ENCODE peak calls at places on chromosomes 6 and 20, in nine cellular contexts. One of them, this sample, is unnamed. For H3K27me3, the result is how much of the 10 kb centered on the place peaks cover.

GRCh38 chr20:19308151-19308550 is 95.7 kb downstream of the SLC24A3 start:
- DNase-seq in stomach: no peak
- DNase-seq in ovary: no peak
- DNase-seq in A673: no peak
- DNase-seq in HepG2: no peak
- DNase-seq in tibial nerve: no peak
- DNase-seq in pancreas: no peak
- DNase-seq in HCT116: no peak
- DNase-seq in transverse colon: no peak
- DNase-seq in this sample: no peak

GRCh38 chr20:32018269-32019155 is 8.3 kb downstream of the CCM2L start:
- DNase-seq in stomach: peak
- DNase-seq in ovary: peak
- DNase-seq in A673: peak
- DNase-seq in HepG2: peak
- DNase-seq in tibial nerve: peak
- DNase-seq in pancreas: peak
- DNase-seq in HCT116: peak
- DNase-seq in transverse colon: peak
- DNase-seq in this sample: peak

GRCh38 chr6:80174931-80175572 is 68.6 kb downstream of the BCKDHB start:
- DNase-seq in stomach: no peak
- DNase-seq in ovary: no peak
- DNase-seq in A673: no peak
- DNase-seq in HepG2: no peak
- DNase-seq in tibial nerve: no peak
- DNase-seq in pancreas: no peak
- DNase-seq in HCT116: no peak
- DNase-seq in transverse colon: no peak
- DNase-seq in this sample: no peak

GRCh38 chr20:17627101-17627950 is 54.7 kb downstream of the RRBP1 start:
- DNase-seq in stomach: no peak
- DNase-seq in ovary: peak
- DNase-seq in A673: no peak
- DNase-seq in HepG2: no peak
- DNase-seq in tibial nerve: no peak
- DNase-seq in pancreas: no peak
- DNase-seq in HCT116: no peak
- DNase-seq in transverse colon: no peak
- DNase-seq in this sample: no peak

GRCh38 chr6:12414096-12414675 is 124.0 kb downstream of the EDN1 start:
- DNase-seq in stomach: no peak
- DNase-seq in ovary: no peak
- DNase-seq in A673: no peak
- DNase-seq in HepG2: no peak
- DNase-seq in tibial nerve: no peak
- DNase-seq in pancreas: no peak
- DNase-seq in HCT116: no peak
- DNase-seq in transverse colon: no peak
- DNase-seq in this sample: no peak

GRCh38 chr6:137866200-137866913 is 702 bp upstream of the TNFAIP3 start:
- DNase-seq in stomach: no peak
- DNase-seq in ovary: peak
- DNase-seq in A673: peak
- DNase-seq in HepG2: no peak
- DNase-seq in tibial nerve: peak
- DNase-seq in pancreas: peak
- DNase-seq in HCT116: no peak
- DNase-seq in transverse colon: no peak
- DNase-seq in this sample: peak

GRCh38 chr20:44215125-44215524 is 4.6 kb upstream of the OSER1 start:
- DNase-seq in stomach: peak
- DNase-seq in ovary: peak
- DNase-seq in A673: peak
- DNase-seq in HepG2: peak
- DNase-seq in tibial nerve: no peak
- DNase-seq in pancreas: peak
- DNase-seq in HCT116: peak
- DNase-seq in transverse colon: peak
- DNase-seq in this sample: peak

GRCh38 chr20:61746147-61746646 is 319.5 kb downstream of the TAF4 start:
- DNase-seq in stomach: no peak
- DNase-seq in ovary: no peak
- DNase-seq in A673: no peak
- DNase-seq in HepG2: no peak
- DNase-seq in tibial nerve: no peak
- DNase-seq in pancreas: no peak
- DNase-seq in HCT116: no peak
- DNase-seq in transverse colon: no peak
- DNase-seq in this sample: no peak

GRCh38 chr6:158557927-158558326 is 2.0 kb upstream of the TMEM181 start:
- DNase-seq in stomach: no peak
- DNase-seq in ovary: no peak
- DNase-seq in A673: no peak
- DNase-seq in HepG2: no peak
- DNase-seq in tibial nerve: no peak
- DNase-seq in pancreas: no peak
- DNase-seq in HCT116: no peak
- DNase-seq in transverse colon: no peak
- DNase-seq in this sample: no peak

DNA sequence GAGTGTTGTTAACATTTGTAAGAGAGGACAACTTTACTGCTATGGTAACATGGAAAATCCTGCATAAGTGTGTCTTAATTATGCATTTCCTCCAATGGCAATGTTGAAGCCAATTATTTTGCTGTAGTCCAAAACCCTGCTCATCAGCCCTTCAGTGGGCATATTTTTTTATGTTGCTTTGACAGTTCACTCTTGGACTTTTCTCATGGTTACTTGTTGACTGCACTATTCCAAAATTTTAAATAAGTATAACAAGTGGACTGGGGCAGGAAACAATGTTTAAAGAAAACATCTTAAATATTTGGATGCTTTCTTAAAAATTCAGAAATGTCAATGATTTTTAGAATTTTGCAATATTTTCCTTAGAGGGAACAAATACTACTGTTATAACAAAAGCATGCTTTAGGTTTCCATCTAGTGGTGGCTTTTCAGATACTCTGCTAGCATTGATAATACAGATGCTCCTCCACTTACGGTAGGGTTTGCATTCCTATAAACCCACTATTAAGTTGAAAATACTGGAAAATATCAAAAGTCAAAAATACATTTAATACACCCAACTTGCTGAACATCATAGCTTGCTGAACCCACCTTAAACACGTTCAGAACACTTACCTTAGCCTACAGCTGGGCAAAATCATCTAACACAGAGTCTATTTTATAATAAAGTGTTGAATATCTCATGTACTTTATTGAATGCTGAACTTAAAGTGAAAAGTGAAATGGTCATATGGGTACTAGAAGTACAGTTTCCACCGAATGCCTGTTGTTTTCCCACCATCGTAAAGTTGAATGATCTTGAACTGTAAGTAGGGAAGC is 86.4 kb downstream of the ADGRG6 start:
- DNase-seq in stomach: no peak
- DNase-seq in ovary: no peak
- DNase-seq in A673: peak
- DNase-seq in HepG2: peak
- DNase-seq in tibial nerve: no peak
- DNase-seq in pancreas: no peak
- DNase-seq in HCT116: no peak
- DNase-seq in transverse colon: no peak
- DNase-seq in this sample: no peak
- TF ChIP-seq CTCF in stomach: peak
- TF ChIP-seq CTCF in ovary: no peak
- TF ChIP-seq CTCF in A673: peak
- TF ChIP-seq CTCF in HepG2: peak
- TF ChIP-seq CTCF in tibial nerve: peak
- TF ChIP-seq CTCF in pancreas: peak
- TF ChIP-seq CTCF in HCT116: peak
- TF ChIP-seq CTCF in transverse colon: peak
- TF ChIP-seq CTCF in this sample: peak

DNA sequence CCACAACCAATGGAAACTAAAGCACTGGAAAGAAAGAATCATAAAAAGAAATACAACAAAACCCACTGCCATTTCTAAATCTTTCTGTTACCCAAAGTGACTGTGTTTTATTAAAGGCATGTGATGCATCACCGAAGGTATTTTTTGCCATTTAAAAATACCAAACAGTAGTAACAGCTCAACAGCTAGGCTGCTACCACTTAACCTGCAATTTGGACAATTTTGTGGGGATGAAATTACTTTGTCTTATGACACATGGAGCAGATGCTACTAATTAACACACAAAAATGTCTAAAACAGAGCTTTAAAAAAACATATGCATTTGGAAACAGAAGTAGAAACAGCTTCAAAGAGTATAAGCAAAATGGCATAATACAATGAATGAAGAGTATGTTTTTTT is 97.4 kb downstream of the ATXN1 start:
- DNase-seq in stomach: no peak
- DNase-seq in ovary: no peak
- DNase-seq in A673: no peak
- DNase-seq in HepG2: no peak
- DNase-seq in tibial nerve: no peak
- DNase-seq in pancreas: no peak
- DNase-seq in HCT116: no peak
- DNase-seq in transverse colon: no peak
- DNase-seq in this sample: no peak
- H3K27me3 ChIP-seq in stomach: under half
- H3K27me3 ChIP-seq in ovary: under half
- H3K27me3 ChIP-seq in A673: under half
- H3K27me3 ChIP-seq in HepG2: under half
- H3K27me3 ChIP-seq in tibial nerve: under half
- H3K27me3 ChIP-seq in pancreas: under half
- H3K27me3 ChIP-seq in HCT116: under half
- H3K27me3 ChIP-seq in transverse colon: under half
- H3K27me3 ChIP-seq in this sample: under half

DNA sequence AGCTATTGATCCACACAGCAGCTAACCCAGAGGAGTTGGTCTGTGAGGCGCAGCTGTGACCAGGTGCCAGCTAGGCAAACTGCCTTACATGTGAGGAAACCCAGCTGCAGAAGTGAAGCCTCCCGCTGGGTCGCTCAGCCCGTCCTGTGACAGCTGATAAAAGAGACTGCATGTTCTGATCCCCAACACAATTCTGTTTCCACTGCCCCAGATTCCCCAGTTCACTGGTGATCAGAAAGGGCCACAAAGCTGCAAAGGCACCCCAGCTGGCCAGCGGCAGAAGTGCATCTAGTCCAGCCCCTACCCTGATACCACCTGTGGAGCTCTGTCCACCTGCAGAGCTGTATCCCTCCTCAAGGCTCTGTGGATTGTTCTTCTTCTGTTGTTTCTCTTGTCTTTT is 64.5 kb downstream of the CTNNBL1 start:
- DNase-seq in stomach: no peak
- DNase-seq in ovary: no peak
- DNase-seq in A673: no peak
- DNase-seq in HepG2: peak
- DNase-seq in tibial nerve: no peak
- DNase-seq in pancreas: no peak
- DNase-seq in HCT116: no peak
- DNase-seq in transverse colon: no peak
- DNase-seq in this sample: no peak
- TF ChIP-seq CTCF in stomach: no peak
- TF ChIP-seq CTCF in ovary: no peak
- TF ChIP-seq CTCF in A673: peak
- TF ChIP-seq CTCF in HepG2: peak
- TF ChIP-seq CTCF in tibial nerve: no peak
- TF ChIP-seq CTCF in pancreas: no peak
- TF ChIP-seq CTCF in HCT116: peak
- TF ChIP-seq CTCF in transverse colon: no peak
- TF ChIP-seq CTCF in this sample: no peak

GRCh38 chr6:41505084-41506049 is 40.8 kb upstream of the FOXP4 start:
- DNase-seq in stomach: peak
- DNase-seq in ovary: peak
- DNase-seq in A673: peak
- DNase-seq in HepG2: no peak
- DNase-seq in tibial nerve: peak
- DNase-seq in pancreas: peak
- DNase-seq in HCT116: no peak
- DNase-seq in transverse colon: peak
- DNase-seq in this sample: peak

GRCh38 chr6:41503435-41503768 is 42.8 kb upstream of the FOXP4 start:
- DNase-seq in stomach: no peak
- DNase-seq in ovary: no peak
- DNase-seq in A673: no peak
- DNase-seq in HepG2: no peak
- DNase-seq in tibial nerve: no peak
- DNase-seq in pancreas: no peak
- DNase-seq in HCT116: no peak
- DNase-seq in transverse colon: no peak
- DNase-seq in this sample: no peak

GRCh38 chr6:41504526-41505021 is 41.6 kb upstream of the FOXP4 start:
- DNase-seq in stomach: no peak
- DNase-seq in ovary: no peak
- DNase-seq in A673: no peak
- DNase-seq in HepG2: no peak
- DNase-seq in tibial nerve: no peak
- DNase-seq in pancreas: no peak
- DNase-seq in HCT116: no peak
- DNase-seq in transverse colon: no peak
- DNase-seq in this sample: no peak

GRCh38 chr6:41502607-41503434 is 43.4 kb upstream of the FOXP4 start:
- DNase-seq in stomach: peak
- DNase-seq in ovary: peak
- DNase-seq in A673: peak
- DNase-seq in HepG2: no peak
- DNase-seq in tibial nerve: peak
- DNase-seq in pancreas: no peak
- DNase-seq in HCT116: no peak
- DNase-seq in transverse colon: no peak
- DNase-seq in this sample: no peak

DNA sequence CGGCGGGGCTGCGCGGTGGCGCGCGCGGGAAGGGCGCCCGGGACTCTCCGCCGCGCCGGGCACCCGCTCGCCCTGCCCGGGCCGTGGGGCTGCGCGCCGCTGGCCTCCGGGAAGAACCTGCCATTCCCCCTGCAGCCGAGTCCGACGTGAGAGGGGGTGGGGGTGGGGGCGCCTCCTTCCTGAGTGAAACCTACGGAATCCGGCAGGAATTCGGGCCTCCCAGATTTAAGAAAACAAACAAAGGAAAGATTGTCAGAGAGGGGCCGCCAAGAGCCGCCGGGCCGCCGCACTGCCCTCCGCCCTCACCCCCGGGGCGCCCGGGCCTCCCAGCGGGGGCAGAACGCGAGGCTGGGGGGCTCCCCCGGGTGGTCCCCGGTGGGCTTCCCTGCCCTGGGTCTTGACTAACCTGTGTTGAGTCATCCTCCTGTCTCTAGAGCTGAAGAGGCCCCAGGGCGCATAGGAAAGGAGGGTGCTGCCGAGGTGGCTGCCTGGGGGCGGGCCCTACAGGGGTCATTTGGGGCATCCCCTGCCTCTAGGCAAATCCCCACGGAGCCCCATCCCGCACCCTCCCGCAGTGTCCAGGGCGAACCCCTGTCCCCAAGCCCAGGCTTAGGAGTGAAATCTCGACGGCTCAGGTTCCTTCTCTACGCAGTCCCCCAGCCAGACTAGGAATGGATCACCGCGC is 42.2 kb upstream of the FOXP4 start:
- DNase-seq in stomach: no peak
- DNase-seq in ovary: peak
- DNase-seq in A673: no peak
- DNase-seq in HepG2: peak
- DNase-seq in tibial nerve: no peak
- DNase-seq in pancreas: no peak
- DNase-seq in HCT116: no peak
- DNase-seq in transverse colon: no peak
- DNase-seq in this sample: no peak
- H3K27me3 ChIP-seq in stomach: under half
- H3K27me3 ChIP-seq in ovary: under half
- H3K27me3 ChIP-seq in A673: under half
- H3K27me3 ChIP-seq in HepG2: under half
- H3K27me3 ChIP-seq in tibial nerve: under half
- H3K27me3 ChIP-seq in pancreas: under half
- H3K27me3 ChIP-seq in HCT116: under half
- H3K27me3 ChIP-seq in transverse colon: under half
- H3K27me3 ChIP-seq in this sample: under half